ENCODE peak calls at places on chromosomes 3 and 15, in ten cellular contexts. H, M, N, Q, G, V, T, O, E and P are unnamed samples.

GRCh38 chr15:49918106-49918505 is 200.9 kb downstream of the ATP8B4 start:
- DNase-seq in H (no peak), M (no peak), N (no peak), Q (no peak), G (no peak), V (peak), T (peak), O (no peak), E (no peak), P (no peak)

GRCh38 chr3:50169232-50169631 is 14.1 kb downstream of the SEMA3F start:
- DNase-seq in H (no peak), M (no peak), N (no peak), Q (no peak), G (no peak), V (no peak), T (no peak), O (no peak), E (no peak), P (no peak)

GRCh38 chr3:19221081-19221480 is 72.8 kb downstream of the KCNH8 start:
- DNase-seq in H (no peak), M (no peak), N (no peak), Q (no peak), G (no peak), V (no peak), T (no peak), O (no peak), E (no peak), P (no peak)

GRCh38 chr15:52208306-52208946 is 17.2 kb upstream of the GNB5 start:
- DNase-seq in H (no peak), M (no peak), N (peak), Q (peak), G (no peak), V (peak), T (peak), O (peak), E (peak), P (peak)

GRCh38 chr3:16511561-16512434 is 1.7 kb downstream of the RFTN1 start:
- DNase-seq in H (peak), M (peak), N (peak), Q (peak), G (peak), V (peak), T (peak), O (peak), E (no peak), P (peak)

GRCh38 chr15:93417156-93418077 is 328.4 kb upstream of the RGMA start:
- DNase-seq in H (no peak), M (peak), N (no peak), Q (no peak), G (no peak), V (no peak), T (no peak), O (peak), E (no peak), P (no peak)

GRCh38 chr3:161150001-161150525 is 44.9 kb upstream of the B3GALNT1 start:
- DNase-seq in H (no peak), M (no peak), N (no peak), Q (no peak), G (no peak), V (no peak), T (no peak), O (no peak), E (no peak), P (no peak)

GRCh38 chr15:41905360-41905793 is 11.5 kb upstream of the SPTBN5 start:
- DNase-seq in H (no peak), M (peak), N (no peak), Q (no peak), G (no peak), V (no peak), T (no peak), O (no peak), E (no peak), P (no peak)

GRCh38 chr15:96320703-96321421 is 9.6 kb upstream of the NR2F2 start:
- DNase-seq in H (no peak), M (no peak), N (no peak), Q (no peak), G (no peak), V (no peak), T (no peak), O (no peak), E (no peak), P (no peak)

GRCh38 chr15:43776101-43776717 is 557 bp downstream of the ELL3 start:
- DNase-seq in H (peak), M (peak), N (peak), Q (no peak), G (peak), V (peak), T (no peak), O (peak), E (no peak), P (no peak)

GRCh38 chr15:88480981-88481380 is 13.5 kb downstream of the MRPS11 start:
- DNase-seq in H (no peak), M (no peak), N (no peak), Q (no peak), G (no peak), V (peak), T (no peak), O (no peak), E (no peak), P (no peak)

GRCh38 chr15:94844533-94845390 is 613.4 kb downstream of the MCTP2 start:
- DNase-seq in H (peak), M (peak), N (no peak), Q (no peak), G (peak), V (peak), T (peak), O (peak), E (peak), P (no peak)

GRCh38 chr3:56858331-56858730 is 56.6 kb upstream of the ARHGEF3 start:
- DNase-seq in H (no peak), M (no peak), N (no peak), Q (no peak), G (no peak), V (no peak), T (no peak), O (no peak), E (peak), P (no peak)

GRCh38 chr3:104349836-104350235 is 1016.9 kb upstream of the ALCAM start:
- DNase-seq in H (no peak), M (no peak), N (no peak), Q (no peak), G (no peak), V (no peak), T (no peak), O (no peak), E (no peak), P (no peak)

GRCh38 chr3:29922990-29923746 is 642.3 kb downstream of the RBMS3 start:
- DNase-seq in H (no peak), M (peak), N (no peak), Q (peak), G (no peak), V (no peak), T (peak), O (no peak), E (peak), P (no peak)

GRCh38 chr3:81581966-81582599 is 179.4 kb downstream of the GBE1 start:
- DNase-seq in H (no peak), M (no peak), N (peak), Q (peak), G (no peak), V (peak), T (peak), O (no peak), E (peak), P (no peak)

GRCh38 chr3:159189994-159190669 is 388.3 kb downstream of the MFSD1 start:
- DNase-seq in H (no peak), M (no peak), N (no peak), Q (no peak), G (no peak), V (no peak), T (peak), O (no peak), E (no peak), P (no peak)

GRCh38 chr3:192812736-192813383 is 85.5 kb upstream of the FGF12 start:
- DNase-seq in H (no peak), M (no peak), N (no peak), Q (no peak), G (no peak), V (peak), T (peak), O (no peak), E (peak), P (no peak)

GRCh38 chr3:1666865-1667264 is 431.8 kb upstream of the CNTN4 start:
- DNase-seq in H (no peak), M (no peak), N (no peak), Q (no peak), G (no peak), V (no peak), T (no peak), O (no peak), E (no peak), P (no peak)

GRCh38 chr15:45442497-45443135 is 64.3 kb upstream of the GATM start:
- DNase-seq in H (no peak), M (no peak), N (no peak), Q (no peak), G (no peak), V (no peak), T (peak), O (no peak), E (no peak), P (no peak)

GRCh38 chr3:13785853-13786455 is 93.9 kb downstream of the WNT7A start:
- DNase-seq in H (no peak), M (no peak), N (no peak), Q (no peak), G (no peak), V (no peak), T (no peak), O (no peak), E (no peak), P (no peak)

GRCh38 chr3:194450341-194450740 is 36.5 kb downstream of the ATP13A3 start:
- DNase-seq in H (no peak), M (no peak), N (no peak), Q (no peak), G (no peak), V (peak), T (no peak), O (no peak), E (no peak), P (no peak)

GRCh38 chr3:180325533-180325932 is 276.4 kb upstream of the TTC14 start:
- DNase-seq in H (no peak), M (no peak), N (no peak), Q (no peak), G (no peak), V (no peak), T (no peak), O (no peak), E (no peak), P (no peak)

GRCh38 chr3:175159202-175159601 is 300.1 kb downstream of the NAALADL2 start:
- DNase-seq in H (no peak), M (no peak), N (no peak), Q (no peak), G (no peak), V (no peak), T (no peak), O (no peak), E (no peak), P (no peak)

GRCh38 chr15:52284164-52284563 is 11.4 kb downstream of the MYO5C start:
- DNase-seq in H (no peak), M (no peak), N (no peak), Q (peak), G (no peak), V (no peak), T (peak), O (no peak), E (no peak), P (no peak)

GRCh38 chr3:108602249-108602934 is 12.9 kb downstream of the DZIP3 start:
- DNase-seq in H (no peak), M (no peak), N (peak), Q (no peak), G (no peak), V (no peak), T (no peak), O (no peak), E (no peak), P (no peak)

GRCh38 chr3:69699183-69699582 is 40.1 kb upstream of the MITF start:
- DNase-seq in H (no peak), M (no peak), N (no peak), Q (no peak), G (no peak), V (no peak), T (no peak), O (no peak), E (no peak), P (no peak)

GRCh38 chr15:53693729-53694533 is 65.5 kb downstream of the WDR72 start:
- DNase-seq in H (peak), M (peak), N (no peak), Q (no peak), G (no peak), V (peak), T (no peak), O (peak), E (no peak), P (no peak)

GRCh38 chr3:131231710-131232348 is 149.7 kb upstream of the NUDT16 start:
- DNase-seq in H (no peak), M (no peak), N (no peak), Q (no peak), G (no peak), V (no peak), T (no peak), O (no peak), E (peak), P (no peak)
- TF ChIP-seq CTCF in H (no peak), M (no peak), N (no peak), Q (no peak), G (no peak), V (peak), T (no peak), O (no peak), E (peak), P (no peak)

DNA sequence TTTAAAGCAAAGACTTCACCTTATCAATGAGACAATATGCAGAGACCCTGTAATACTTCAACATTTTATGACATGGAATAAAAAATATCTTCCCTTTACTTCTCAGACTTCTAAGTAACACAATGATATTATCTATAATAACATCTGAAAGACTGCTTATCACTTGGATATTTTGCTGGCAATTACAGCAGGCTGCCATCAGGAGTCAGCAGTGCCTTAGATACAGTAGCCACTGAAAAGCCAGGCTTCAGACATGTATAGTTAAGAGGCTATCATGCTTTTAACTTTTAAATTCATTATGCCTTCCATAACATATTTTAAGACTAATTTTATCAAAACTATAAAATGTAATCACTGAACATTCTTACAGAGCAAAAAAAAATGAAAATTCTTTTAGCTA is 227.5 kb downstream of the NEK10 start:
- DNase-seq in H (no peak), M (no peak), N (no peak), Q (no peak), G (no peak), V (no peak), T (no peak), O (no peak), E (no peak), P (no peak)
- TF ChIP-seq CTCF in H (no peak), M (no peak), N (no peak), Q (no peak), G (no peak), V (no peak), T (no peak), O (no peak), E (no peak), P (no peak)

DNA sequence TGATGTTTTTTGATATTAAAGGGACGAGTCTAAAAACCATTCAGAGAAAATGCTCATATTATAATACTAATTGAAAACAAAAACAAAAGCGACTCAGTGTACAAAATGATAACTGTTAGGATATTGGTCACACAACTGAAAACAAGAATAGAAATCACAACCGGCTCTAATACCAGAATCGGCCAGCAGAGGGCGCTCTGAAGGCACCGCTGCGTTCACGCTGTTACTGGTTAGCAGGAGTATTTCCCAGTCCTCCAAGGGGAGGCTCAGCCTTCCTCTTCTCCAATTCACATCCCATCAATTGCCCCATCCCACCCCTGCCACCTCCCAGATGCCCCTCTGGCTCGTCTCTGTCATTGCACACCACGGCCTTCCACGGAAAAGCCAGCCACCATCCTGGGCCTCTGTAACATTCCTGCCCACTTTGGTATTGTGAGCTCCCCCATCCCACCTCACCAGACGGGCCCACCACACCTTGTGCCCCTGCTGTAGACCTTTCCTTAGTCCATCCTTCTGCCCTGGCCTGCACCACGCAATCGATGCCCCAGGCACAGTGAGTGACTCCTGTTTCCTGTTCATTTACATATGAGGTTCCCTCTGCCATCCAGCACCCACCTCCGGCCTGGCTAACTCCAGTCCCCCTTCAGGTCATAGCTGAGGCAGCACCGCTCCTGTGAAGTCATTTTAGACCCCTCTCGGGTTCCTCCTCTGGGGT is 8.5 kb downstream of the FAM107A start:
- DNase-seq in H (peak), M (peak), N (peak), Q (peak), G (peak), V (peak), T (peak), O (peak), E (peak), P (peak)
- TF ChIP-seq CTCF in H (peak), M (peak), N (peak), Q (peak), G (peak), V (peak), T (peak), O (peak), E (peak), P (peak)

DNA sequence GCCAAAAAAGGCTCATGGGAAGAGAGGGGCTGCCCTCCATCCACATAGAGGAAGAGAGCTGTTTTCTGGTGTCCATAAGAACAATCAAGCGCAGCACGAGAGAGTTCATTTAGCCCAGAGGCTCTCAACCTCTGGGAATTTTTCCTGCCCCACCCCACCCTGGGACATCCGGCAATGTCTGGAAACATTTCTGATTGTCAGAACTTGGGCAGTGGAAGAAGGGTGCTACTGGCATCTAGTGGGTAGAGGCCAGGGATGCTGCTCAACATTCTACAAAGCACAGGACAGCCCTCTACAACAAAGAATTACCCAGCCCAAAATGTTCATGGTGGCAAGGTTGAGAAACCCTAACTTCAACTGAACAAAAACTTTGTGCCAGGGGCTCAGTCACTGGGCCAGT is 92.9 kb downstream of the RAB11A start:
- DNase-seq in H (no peak), M (no peak), N (no peak), Q (no peak), G (no peak), V (no peak), T (peak), O (no peak), E (no peak), P (no peak)
- TF ChIP-seq CTCF in H (no peak), M (peak), N (no peak), Q (no peak), G (no peak), V (peak), T (no peak), O (no peak), E (no peak), P (no peak)

DNA sequence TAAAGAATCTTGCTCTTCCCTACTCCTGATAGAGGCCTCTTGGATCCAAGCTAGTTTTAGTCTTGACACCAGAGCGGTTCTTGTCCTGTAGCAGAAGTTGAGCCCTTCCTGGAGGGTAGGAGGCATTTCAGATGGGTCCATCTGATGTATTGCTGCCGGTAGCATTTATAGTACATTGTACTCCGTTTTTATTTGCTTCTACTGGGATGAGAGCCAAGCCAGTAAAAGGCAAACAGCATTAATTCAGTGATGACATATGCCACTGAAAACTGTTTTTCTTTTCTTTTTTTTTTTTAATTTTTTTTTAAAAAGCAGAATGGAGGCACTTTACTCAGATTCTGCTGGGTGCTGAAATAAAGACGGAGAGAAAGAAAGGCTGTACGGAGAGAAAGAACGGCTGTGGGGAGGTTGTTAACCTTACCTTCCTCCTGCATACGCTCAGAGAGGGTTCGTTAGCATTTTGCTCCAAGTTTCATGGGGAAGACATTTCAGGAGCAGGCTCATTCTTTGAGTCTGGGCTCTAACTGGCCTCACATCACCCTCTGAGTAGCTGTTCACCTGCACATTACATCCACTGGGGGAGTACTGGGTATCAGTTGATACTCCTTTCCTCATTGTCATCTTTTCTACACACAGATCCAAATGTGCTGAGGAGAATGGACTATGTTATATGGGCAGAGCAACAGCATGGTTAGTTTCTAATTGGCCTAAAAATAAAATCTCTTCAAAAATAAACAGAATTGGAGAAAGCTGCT is 161.5 kb downstream of the FEZF2 start:
- DNase-seq in H (no peak), M (no peak), N (no peak), Q (no peak), G (no peak), V (no peak), T (no peak), O (no peak), E (no peak), P (no peak)
- TF ChIP-seq CTCF in H (no peak), M (no peak), N (no peak), Q (peak), G (no peak), V (peak), T (peak), O (no peak), E (no peak), P (no peak)

GRCh38 chr15:35540885-35541284 is 5.1 kb downstream of the DPH6 start:
- DNase-seq in H (no peak), M (no peak), N (no peak), Q (peak), G (no peak), V (no peak), T (peak), O (no peak), E (no peak), P (no peak)
- TF ChIP-seq CTCF in H (no peak), M (no peak), N (no peak), Q (peak), G (no peak), V (no peak), T (no peak), O (no peak), E (no peak), P (no peak)

GRCh38 chr15:32029862-32030781 is at the start of gene CHRNA7:
- DNase-seq in H (peak), M (peak), N (peak), Q (no peak), G (no peak), V (peak), T (peak), O (peak), E (peak), P (no peak)
- TF ChIP-seq CTCF in H (no peak), M (peak), N (no peak), Q (no peak), G (no peak), V (peak), T (peak), O (no peak), E (no peak), P (no peak)

GRCh38 chr3:113339616-113340244 is 101.6 kb downstream of the CFAP44 start:
- DNase-seq in H (no peak), M (no peak), N (no peak), Q (no peak), G (no peak), V (no peak), T (no peak), O (no peak), E (no peak), P (no peak)
- TF ChIP-seq CTCF in H (no peak), M (no peak), N (no peak), Q (peak), G (no peak), V (no peak), T (peak), O (no peak), E (no peak), P (no peak)